ENCODE peak calls at places on chromosomes 6 and 20, in nine cellular contexts. Z is progenitor cell of endocrine pancreas, F is A549, N is AG10803, M is adrenal gland, U is neural crest cell, C is nephron progenitor cell, J is mesothelial cell of epicardium, W is MCF 10A. K is an unnamed sample.

GRCh38 chr6:80341330-80341729 is 234.9 kb downstream of the BCKDHB start:
- DNase-seq in U (no peak), M (no peak), J (no peak), C (no peak), W (no peak), Z (no peak), N (peak; percentile 83), F (no peak), K (no peak)

GRCh38 chr20:1902188-1902587 is 7.0 kb downstream of the SIRPA start:
- DNase-seq in J (no peak), M (no peak), Z (no peak), N (no peak), W (no peak), U (no peak), C (no peak), F (no peak), K (no peak)

GRCh38 chr6:9554806-9555205 is 860.1 kb downstream of the TFAP2A start:
- DNase-seq in W (no peak), C (no peak), U (no peak), F (no peak), M (no peak), N (no peak), Z (no peak), J (no peak), K (no peak)

GRCh38 chr6:10970731-10971130 is 73.4 kb downstream of the ELOVL2 start:
- DNase-seq in C (no peak), N (no peak), J (no peak), W (peak; percentile 16), Z (no peak), F (no peak), U (no peak), M (no peak), K (no peak)

GRCh38 chr6:105357147-105357546 is 45.7 kb downstream of the PREP start:
- DNase-seq in F (no peak), W (no peak), N (no peak), U (no peak), C (no peak), J (no peak), M (no peak), Z (no peak), K (no peak)

GRCh38 chr6:148524509-148524908 is 181.9 kb downstream of the SASH1 start:
- DNase-seq in Z (no peak), M (no peak), U (no peak), N (peak; percentile 86), W (no peak), J (no peak), F (no peak), C (no peak), K (peak; percentile 71)

GRCh38 chr6:137724018-137724403 is 143.0 kb upstream of the TNFAIP3 start:
- DNase-seq in C (no peak), N (no peak), U (no peak), J (no peak), F (peak; percentile 21), M (no peak), Z (no peak), W (no peak), K (no peak)

GRCh38 chr20:54219751-54220426 is 12.0 kb downstream of the PFDN4 start:
- DNase-seq in F (peak; percentile 60), W (peak; percentile 65), U (no peak), M (no peak), C (no peak), J (no peak), Z (no peak), N (peak; percentile 52), K (no peak)

GRCh38 chr20:33334111-33334510 is 51.1 kb downstream of the BPIFB1 start:
- DNase-seq in J (no peak), F (no peak), M (no peak), U (no peak), N (no peak), W (no peak), Z (no peak), C (no peak), K (no peak)

GRCh38 chr20:53609501-53610445 is 16.1 kb upstream of the ZNF217 start:
- DNase-seq in M (peak; percentile 23), J (peak; percentile 35), Z (no peak), N (peak; percentile 45), C (peak; percentile 40), U (no peak), W (peak; percentile 26), F (peak; percentile 88), K (no peak)

GRCh38 chr6:81304486-81304885 is 448.0 kb downstream of the TENT5A start:
- DNase-seq in W (no peak), Z (no peak), U (no peak), N (peak; percentile 20), C (no peak), J (no peak), M (no peak), F (no peak), K (no peak)

GRCh38 chr20:10469599-10469998 is 34.5 kb downstream of the SLX4IP start:
- DNase-seq in Z (no peak), M (no peak), W (peak; percentile 81), C (peak; percentile 14), F (peak; percentile 89), U (peak; percentile 16), N (peak; percentile 88), J (no peak), K (peak; percentile 67)

DNA sequence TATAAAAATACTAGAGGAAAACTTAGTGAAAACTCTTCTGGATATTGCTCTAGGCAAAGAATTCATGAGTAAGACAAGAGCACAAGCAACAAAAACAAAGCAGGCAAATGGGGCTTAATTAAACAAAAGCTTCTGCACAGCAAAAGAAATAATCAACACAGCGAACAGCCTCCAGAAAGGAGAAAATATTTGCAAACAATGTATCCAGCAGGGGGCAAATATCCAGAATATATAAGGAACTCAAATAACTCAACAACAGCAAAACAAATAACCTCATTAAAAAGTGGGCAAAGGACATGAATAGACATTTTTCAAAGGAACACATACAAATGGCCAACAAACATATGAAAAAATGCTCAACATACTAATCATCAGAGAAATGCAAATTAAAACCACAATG is 17.1 kb upstream of the HECA start:
- DNase-seq in C (no peak), U (no peak), W (no peak), M (no peak), J (no peak), F (no peak), Z (no peak), N (no peak), K (no peak)
- TF ChIP-seq CTCF in C (no peak), U (peak; percentile 37), W (no peak), M (no peak), J (no peak), F (no peak), Z (no peak), N (peak; percentile 20), K (no peak)

GRCh38 chr6:3902786-3903648 is 53.8 kb downstream of the FAM50B start:
- DNase-seq in J (no peak), Z (no peak), N (no peak), F (no peak), U (no peak), W (no peak), M (no peak), C (no peak), K (no peak)
- TF ChIP-seq CTCF in J (no peak), Z (no peak), N (no peak), F (no peak), U (no peak), W (no peak), M (no peak), C (no peak), K (no peak)

DNA sequence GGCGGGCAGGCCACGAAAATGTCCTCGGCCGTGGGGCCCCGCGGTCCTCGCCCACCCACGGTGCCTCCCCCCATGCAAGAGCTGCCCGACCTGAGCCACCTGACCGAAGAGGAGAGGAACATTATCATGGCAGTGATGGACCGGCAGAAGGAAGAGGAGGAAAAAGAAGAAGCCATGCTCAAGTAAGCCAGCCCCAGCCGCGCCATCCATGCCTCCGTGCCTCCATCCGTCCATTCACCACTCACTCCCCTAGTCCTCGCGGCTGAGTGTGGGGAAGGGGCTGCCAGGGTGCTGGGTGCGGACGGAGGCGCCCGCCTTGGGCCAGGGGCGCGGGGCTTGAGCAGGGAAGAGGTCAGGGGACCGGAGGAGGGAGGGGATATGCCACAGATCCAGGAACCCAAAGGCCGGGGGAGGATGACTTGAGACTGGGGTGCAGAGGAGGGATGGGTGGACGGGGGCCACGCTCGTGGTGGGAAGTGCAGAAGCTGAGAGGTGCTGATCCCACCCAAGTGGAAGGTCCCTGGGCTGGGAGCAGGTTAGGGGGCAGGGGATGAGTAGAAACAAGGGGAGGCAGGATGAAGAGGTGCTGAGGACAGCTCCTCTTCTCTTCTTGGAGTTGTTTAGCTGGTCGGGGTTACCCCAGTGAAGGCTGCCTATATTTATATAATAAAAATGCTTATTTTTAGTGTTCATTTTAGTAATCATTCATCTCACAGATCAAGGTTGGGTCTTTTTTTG is 825 bp downstream of the RIMS1 start:
- DNase-seq in J (no peak), U (peak; percentile 5), W (no peak), C (peak; percentile 30), Z (no peak), M (no peak), N (no peak), F (no peak), K (no peak)
- TF ChIP-seq CTCF in J (no peak), U (no peak), W (no peak), C (peak; percentile 4), Z (peak; percentile 5), M (no peak), N (no peak), F (no peak), K (no peak)

DNA sequence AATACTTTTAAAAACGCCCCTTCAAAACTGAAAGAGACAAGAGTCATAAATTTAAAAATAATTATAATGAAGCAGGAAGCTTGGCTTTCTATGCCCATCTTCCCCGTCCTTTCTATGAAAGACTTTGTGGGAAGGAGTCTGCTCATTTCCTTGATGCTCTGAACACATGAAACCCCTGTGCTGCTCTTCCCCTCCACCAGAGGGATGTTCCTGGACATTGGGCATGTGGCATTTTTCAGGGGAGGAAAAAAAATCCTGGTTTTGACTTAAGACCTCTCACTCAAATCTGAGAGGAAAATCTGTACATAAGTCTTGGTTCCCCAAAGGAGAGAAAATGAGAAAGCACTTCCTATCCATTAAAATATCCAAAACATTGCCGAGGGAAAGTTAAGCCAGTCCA is 393.0 kb downstream of the PAX1 start:
- DNase-seq in N (no peak), C (no peak), W (no peak), U (no peak), F (no peak), Z (no peak), M (no peak), J (no peak), K (no peak)
- TF ChIP-seq CTCF in N (peak; percentile 4), C (no peak), W (no peak), U (peak; percentile 14), F (no peak), Z (peak; percentile 28), M (no peak), J (no peak), K (no peak)

GRCh38 chr6:144150673-144151009 is 324 bp downstream of the STX11 start:
- DNase-seq in C (no peak), F (peak; percentile 45), Z (peak; percentile 22), J (no peak), W (peak; percentile 14), U (no peak), N (no peak), M (no peak), K (no peak)
- TF ChIP-seq CTCF in C (peak; percentile 53), F (no peak), Z (peak; percentile 63), J (peak; percentile 49), W (peak; percentile 28), U (peak; percentile 62), N (peak; percentile 30), M (peak; percentile 17), K (no peak)